ENCODE peak calls at places on chromosomes 3 and 15, in ten cellular contexts. One of them, this sample, is unnamed.

GRCh38 chr15:69321041-69321554 is 22.4 kb downstream of the PAQR5 start:
- DNase-seq in stimulated activated CD4-positive, alpha-beta T cell treated with anti-CD3 and anti-CD28 coated beads, Interleukin-2, amount 100 ng/mL, for 48 hours: no peak
- DNase-seq in KG1: no peak
- DNase-seq in kidney tubule cell: no peak
- DNase-seq in effector memory CD8-positive, alpha-beta T cell: no peak
- DNase-seq in hepatocyte: no peak
- DNase-seq in stimulated activated naive CD8-positive, alpha-beta T cell treated with anti-CD3 and anti-CD28 coated beads, Interleukin-15, amount 100 ng/mL, for 72 hours: no peak
- DNase-seq in fibroblast of pulmonary artery: peak
- DNase-seq in body of pancreas: no peak
- DNase-seq in myocyte: no peak
- DNase-seq in this sample: no peak

GRCh38 chr3:148962513-148962912 is 28.8 kb upstream of the GYG1 start:
- DNase-seq in stimulated activated CD4-positive, alpha-beta T cell treated with anti-CD3 and anti-CD28 coated beads, Interleukin-2, amount 100 ng/mL, for 48 hours: no peak
- DNase-seq in KG1: no peak
- DNase-seq in kidney tubule cell: peak
- DNase-seq in effector memory CD8-positive, alpha-beta T cell: peak
- DNase-seq in hepatocyte: peak
- DNase-seq in stimulated activated naive CD8-positive, alpha-beta T cell treated with anti-CD3 and anti-CD28 coated beads, Interleukin-15, amount 100 ng/mL, for 72 hours: no peak
- DNase-seq in fibroblast of pulmonary artery: peak
- DNase-seq in body of pancreas: no peak
- DNase-seq in myocyte: peak
- DNase-seq in this sample: peak

GRCh38 chr3:169152319-169152718 is 511.2 kb downstream of the MECOM start:
- DNase-seq in stimulated activated CD4-positive, alpha-beta T cell treated with anti-CD3 and anti-CD28 coated beads, Interleukin-2, amount 100 ng/mL, for 48 hours: no peak
- DNase-seq in KG1: no peak
- DNase-seq in kidney tubule cell: no peak
- DNase-seq in effector memory CD8-positive, alpha-beta T cell: no peak
- DNase-seq in hepatocyte: no peak
- DNase-seq in stimulated activated naive CD8-positive, alpha-beta T cell treated with anti-CD3 and anti-CD28 coated beads, Interleukin-15, amount 100 ng/mL, for 72 hours: no peak
- DNase-seq in fibroblast of pulmonary artery: no peak
- DNase-seq in body of pancreas: peak
- DNase-seq in myocyte: no peak
- DNase-seq in this sample: no peak

GRCh38 chr3:10434144-10434937 is 71.0 kb downstream of the ATP2B2 start:
- DNase-seq in stimulated activated CD4-positive, alpha-beta T cell treated with anti-CD3 and anti-CD28 coated beads, Interleukin-2, amount 100 ng/mL, for 48 hours: no peak
- DNase-seq in KG1: no peak
- DNase-seq in kidney tubule cell: no peak
- DNase-seq in effector memory CD8-positive, alpha-beta T cell: no peak
- DNase-seq in hepatocyte: no peak
- DNase-seq in stimulated activated naive CD8-positive, alpha-beta T cell treated with anti-CD3 and anti-CD28 coated beads, Interleukin-15, amount 100 ng/mL, for 72 hours: no peak
- DNase-seq in fibroblast of pulmonary artery: no peak
- DNase-seq in body of pancreas: no peak
- DNase-seq in myocyte: no peak
- DNase-seq in this sample: no peak

GRCh38 chr15:31341036-31341435 is 14.4 kb downstream of the KLF13 start:
- DNase-seq in stimulated activated CD4-positive, alpha-beta T cell treated with anti-CD3 and anti-CD28 coated beads, Interleukin-2, amount 100 ng/mL, for 48 hours: no peak
- DNase-seq in KG1: no peak
- DNase-seq in kidney tubule cell: no peak
- DNase-seq in effector memory CD8-positive, alpha-beta T cell: no peak
- DNase-seq in hepatocyte: no peak
- DNase-seq in stimulated activated naive CD8-positive, alpha-beta T cell treated with anti-CD3 and anti-CD28 coated beads, Interleukin-15, amount 100 ng/mL, for 72 hours: no peak
- DNase-seq in fibroblast of pulmonary artery: no peak
- DNase-seq in body of pancreas: no peak
- DNase-seq in myocyte: no peak
- DNase-seq in this sample: no peak

GRCh38 chr15:25185156-25185710 is 230.4 kb downstream of the SNRPN start:
- DNase-seq in stimulated activated CD4-positive, alpha-beta T cell treated with anti-CD3 and anti-CD28 coated beads, Interleukin-2, amount 100 ng/mL, for 48 hours: no peak
- DNase-seq in KG1: no peak
- DNase-seq in kidney tubule cell: no peak
- DNase-seq in effector memory CD8-positive, alpha-beta T cell: no peak
- DNase-seq in hepatocyte: no peak
- DNase-seq in stimulated activated naive CD8-positive, alpha-beta T cell treated with anti-CD3 and anti-CD28 coated beads, Interleukin-15, amount 100 ng/mL, for 72 hours: no peak
- DNase-seq in fibroblast of pulmonary artery: no peak
- DNase-seq in body of pancreas: no peak
- DNase-seq in myocyte: no peak
- DNase-seq in this sample: no peak

GRCh38 chr3:113441051-113441770 is at the start of gene CFAP44:
- DNase-seq in stimulated activated CD4-positive, alpha-beta T cell treated with anti-CD3 and anti-CD28 coated beads, Interleukin-2, amount 100 ng/mL, for 48 hours: peak
- DNase-seq in KG1: no peak
- DNase-seq in kidney tubule cell: peak
- DNase-seq in effector memory CD8-positive, alpha-beta T cell: peak
- DNase-seq in hepatocyte: peak
- DNase-seq in stimulated activated naive CD8-positive, alpha-beta T cell treated with anti-CD3 and anti-CD28 coated beads, Interleukin-15, amount 100 ng/mL, for 72 hours: peak
- DNase-seq in fibroblast of pulmonary artery: peak
- DNase-seq in body of pancreas: peak
- DNase-seq in myocyte: no peak
- DNase-seq in this sample: no peak

GRCh38 chr3:116524455-116524854 is 79.2 kb upstream of the LSAMP start:
- DNase-seq in stimulated activated CD4-positive, alpha-beta T cell treated with anti-CD3 and anti-CD28 coated beads, Interleukin-2, amount 100 ng/mL, for 48 hours: no peak
- DNase-seq in KG1: no peak
- DNase-seq in kidney tubule cell: no peak
- DNase-seq in effector memory CD8-positive, alpha-beta T cell: no peak
- DNase-seq in hepatocyte: no peak
- DNase-seq in stimulated activated naive CD8-positive, alpha-beta T cell treated with anti-CD3 and anti-CD28 coated beads, Interleukin-15, amount 100 ng/mL, for 72 hours: no peak
- DNase-seq in fibroblast of pulmonary artery: no peak
- DNase-seq in body of pancreas: no peak
- DNase-seq in myocyte: no peak
- DNase-seq in this sample: peak

GRCh38 chr3:79230254-79230653 is 537.5 kb downstream of the ROBO1 start:
- DNase-seq in stimulated activated CD4-positive, alpha-beta T cell treated with anti-CD3 and anti-CD28 coated beads, Interleukin-2, amount 100 ng/mL, for 48 hours: no peak
- DNase-seq in KG1: no peak
- DNase-seq in kidney tubule cell: no peak
- DNase-seq in effector memory CD8-positive, alpha-beta T cell: no peak
- DNase-seq in hepatocyte: no peak
- DNase-seq in stimulated activated naive CD8-positive, alpha-beta T cell treated with anti-CD3 and anti-CD28 coated beads, Interleukin-15, amount 100 ng/mL, for 72 hours: no peak
- DNase-seq in fibroblast of pulmonary artery: no peak
- DNase-seq in body of pancreas: no peak
- DNase-seq in myocyte: no peak
- DNase-seq in this sample: no peak

GRCh38 chr3:81451611-81452010 is 309.8 kb downstream of the GBE1 start:
- DNase-seq in stimulated activated CD4-positive, alpha-beta T cell treated with anti-CD3 and anti-CD28 coated beads, Interleukin-2, amount 100 ng/mL, for 48 hours: no peak
- DNase-seq in KG1: no peak
- DNase-seq in kidney tubule cell: peak
- DNase-seq in effector memory CD8-positive, alpha-beta T cell: no peak
- DNase-seq in hepatocyte: no peak
- DNase-seq in stimulated activated naive CD8-positive, alpha-beta T cell treated with anti-CD3 and anti-CD28 coated beads, Interleukin-15, amount 100 ng/mL, for 72 hours: no peak
- DNase-seq in fibroblast of pulmonary artery: peak
- DNase-seq in body of pancreas: no peak
- DNase-seq in myocyte: no peak
- DNase-seq in this sample: peak

GRCh38 chr3:178203650-178204049 is 332.6 kb upstream of the KCNMB2 start:
- DNase-seq in stimulated activated CD4-positive, alpha-beta T cell treated with anti-CD3 and anti-CD28 coated beads, Interleukin-2, amount 100 ng/mL, for 48 hours: no peak
- DNase-seq in KG1: no peak
- DNase-seq in kidney tubule cell: no peak
- DNase-seq in effector memory CD8-positive, alpha-beta T cell: no peak
- DNase-seq in hepatocyte: no peak
- DNase-seq in stimulated activated naive CD8-positive, alpha-beta T cell treated with anti-CD3 and anti-CD28 coated beads, Interleukin-15, amount 100 ng/mL, for 72 hours: no peak
- DNase-seq in fibroblast of pulmonary artery: peak
- DNase-seq in body of pancreas: no peak
- DNase-seq in myocyte: no peak
- DNase-seq in this sample: peak

GRCh38 chr3:150925751-150926201 is 20.5 kb upstream of the MINDY4B start:
- DNase-seq in stimulated activated CD4-positive, alpha-beta T cell treated with anti-CD3 and anti-CD28 coated beads, Interleukin-2, amount 100 ng/mL, for 48 hours: peak
- DNase-seq in KG1: no peak
- DNase-seq in kidney tubule cell: peak
- DNase-seq in effector memory CD8-positive, alpha-beta T cell: peak
- DNase-seq in hepatocyte: peak
- DNase-seq in stimulated activated naive CD8-positive, alpha-beta T cell treated with anti-CD3 and anti-CD28 coated beads, Interleukin-15, amount 100 ng/mL, for 72 hours: peak
- DNase-seq in fibroblast of pulmonary artery: peak
- DNase-seq in body of pancreas: peak
- DNase-seq in myocyte: peak
- DNase-seq in this sample: no peak

GRCh38 chr3:12507871-12508281 is 23.6 kb downstream of the TSEN2 start:
- DNase-seq in stimulated activated CD4-positive, alpha-beta T cell treated with anti-CD3 and anti-CD28 coated beads, Interleukin-2, amount 100 ng/mL, for 48 hours: no peak
- DNase-seq in KG1: no peak
- DNase-seq in kidney tubule cell: peak
- DNase-seq in effector memory CD8-positive, alpha-beta T cell: no peak
- DNase-seq in hepatocyte: peak
- DNase-seq in stimulated activated naive CD8-positive, alpha-beta T cell treated with anti-CD3 and anti-CD28 coated beads, Interleukin-15, amount 100 ng/mL, for 72 hours: no peak
- DNase-seq in fibroblast of pulmonary artery: peak
- DNase-seq in body of pancreas: no peak
- DNase-seq in myocyte: peak
- DNase-seq in this sample: peak

GRCh38 chr3:67034371-67034770 is 36.3 kb downstream of the KBTBD8 start:
- DNase-seq in stimulated activated CD4-positive, alpha-beta T cell treated with anti-CD3 and anti-CD28 coated beads, Interleukin-2, amount 100 ng/mL, for 48 hours: no peak
- DNase-seq in KG1: no peak
- DNase-seq in kidney tubule cell: no peak
- DNase-seq in effector memory CD8-positive, alpha-beta T cell: no peak
- DNase-seq in hepatocyte: no peak
- DNase-seq in stimulated activated naive CD8-positive, alpha-beta T cell treated with anti-CD3 and anti-CD28 coated beads, Interleukin-15, amount 100 ng/mL, for 72 hours: no peak
- DNase-seq in fibroblast of pulmonary artery: no peak
- DNase-seq in body of pancreas: no peak
- DNase-seq in myocyte: no peak
- DNase-seq in this sample: peak

GRCh38 chr15:75943713-75944215 is 40.1 kb downstream of the FBXO22 start:
- DNase-seq in stimulated activated CD4-positive, alpha-beta T cell treated with anti-CD3 and anti-CD28 coated beads, Interleukin-2, amount 100 ng/mL, for 48 hours: no peak
- DNase-seq in KG1: no peak
- DNase-seq in kidney tubule cell: peak
- DNase-seq in effector memory CD8-positive, alpha-beta T cell: no peak
- DNase-seq in hepatocyte: no peak
- DNase-seq in stimulated activated naive CD8-positive, alpha-beta T cell treated with anti-CD3 and anti-CD28 coated beads, Interleukin-15, amount 100 ng/mL, for 72 hours: no peak
- DNase-seq in fibroblast of pulmonary artery: no peak
- DNase-seq in body of pancreas: no peak
- DNase-seq in myocyte: no peak
- DNase-seq in this sample: no peak

GRCh38 chr3:64264491-64265109 is 39.3 kb upstream of the PRICKLE2 start:
- DNase-seq in stimulated activated CD4-positive, alpha-beta T cell treated with anti-CD3 and anti-CD28 coated beads, Interleukin-2, amount 100 ng/mL, for 48 hours: no peak
- DNase-seq in KG1: no peak
- DNase-seq in kidney tubule cell: no peak
- DNase-seq in effector memory CD8-positive, alpha-beta T cell: no peak
- DNase-seq in hepatocyte: no peak
- DNase-seq in stimulated activated naive CD8-positive, alpha-beta T cell treated with anti-CD3 and anti-CD28 coated beads, Interleukin-15, amount 100 ng/mL, for 72 hours: no peak
- DNase-seq in fibroblast of pulmonary artery: peak
- DNase-seq in body of pancreas: no peak
- DNase-seq in myocyte: no peak
- DNase-seq in this sample: peak

GRCh38 chr15:77036537-77037474 is 34.1 kb downstream of the TSPAN3 start:
- DNase-seq in stimulated activated CD4-positive, alpha-beta T cell treated with anti-CD3 and anti-CD28 coated beads, Interleukin-2, amount 100 ng/mL, for 48 hours: peak
- DNase-seq in KG1: no peak
- DNase-seq in kidney tubule cell: no peak
- DNase-seq in effector memory CD8-positive, alpha-beta T cell: no peak
- DNase-seq in hepatocyte: peak
- DNase-seq in stimulated activated naive CD8-positive, alpha-beta T cell treated with anti-CD3 and anti-CD28 coated beads, Interleukin-15, amount 100 ng/mL, for 72 hours: no peak
- DNase-seq in fibroblast of pulmonary artery: no peak
- DNase-seq in body of pancreas: no peak
- DNase-seq in myocyte: no peak
- DNase-seq in this sample: no peak

GRCh38 chr3:39707314-39707909 is 102.0 kb upstream of the MYRIP start:
- DNase-seq in stimulated activated CD4-positive, alpha-beta T cell treated with anti-CD3 and anti-CD28 coated beads, Interleukin-2, amount 100 ng/mL, for 48 hours: no peak
- DNase-seq in KG1: peak
- DNase-seq in kidney tubule cell: peak
- DNase-seq in effector memory CD8-positive, alpha-beta T cell: no peak
- DNase-seq in hepatocyte: peak
- DNase-seq in stimulated activated naive CD8-positive, alpha-beta T cell treated with anti-CD3 and anti-CD28 coated beads, Interleukin-15, amount 100 ng/mL, for 72 hours: no peak
- DNase-seq in fibroblast of pulmonary artery: peak
- DNase-seq in body of pancreas: no peak
- DNase-seq in myocyte: peak
- DNase-seq in this sample: peak

This sample was measured in adipocyte.